ENCODE peak calls at places on chromosome 4, in four cellular contexts. O, K, V and E are unnamed samples.

GRCh38 chr4:112532267-112532666 is 16.3 kb upstream of the NEUROG2 start:
- DNase-seq in O (no peak), K (no peak), V (no peak), E (no peak)

GRCh38 chr4:25441519-25442117 is 64.6 kb downstream of the ANAPC4 start:
- DNase-seq in O (peak), K (peak), V (no peak), E (peak)

GRCh38 chr4:40357738-40358137 is 22.6 kb downstream of the CHRNA9 start:
- DNase-seq in O (no peak), K (no peak), V (no peak), E (no peak)

GRCh38 chr4:126558596-126558995 is 1074.2 kb upstream of the INTU start:
- DNase-seq in O (no peak), K (no peak), V (no peak), E (no peak)

GRCh38 chr4:114036864-114037263 is 57.4 kb upstream of the ARSJ start:
- DNase-seq in O (no peak), K (no peak), V (no peak), E (no peak)

GRCh38 chr4:82493721-82494425 is 63.5 kb downstream of the ENOPH1 start:
- DNase-seq in O (no peak), K (no peak), V (no peak), E (no peak)

GRCh38 chr4:15771419-15772058 is 6.6 kb upstream of the CD38 start:
- DNase-seq in O (no peak), K (no peak), V (no peak), E (no peak)

GRCh38 chr4:176185068-176185467 is 10.3 kb downstream of the SPATA4 start:
- DNase-seq in O (no peak), K (no peak), V (no peak), E (no peak)

GRCh38 chr4:1487761-1488160 is 81.5 kb upstream of the NKX1-1 start:
- DNase-seq in O (no peak), K (no peak), V (no peak), E (no peak)

GRCh38 chr4:99402765-99403164 is 32.4 kb downstream of the ADH7 start:
- DNase-seq in O (peak), K (no peak), V (no peak), E (no peak)

GRCh38 chr4:159281781-159282180 is 178.9 kb downstream of the RAPGEF2 start:
- DNase-seq in O (no peak), K (no peak), V (no peak), E (no peak)

GRCh38 chr4:89586864-89587263 is 250.1 kb downstream of the SNCA start:
- DNase-seq in O (no peak), K (no peak), V (no peak), E (no peak)

GRCh38 chr4:110270492-110271197 is 72.2 kb upstream of the ELOVL6 start:
- DNase-seq in O (no peak), K (no peak), V (no peak), E (no peak)

GRCh38 chr4:52956691-52957090 is 94.6 kb downstream of the RASL11B start:
- DNase-seq in O (no peak), K (no peak), V (no peak), E (no peak)

GRCh38 chr4:168569066-168569908 is 72.4 kb downstream of the PALLD start:
- DNase-seq in O (no peak), K (no peak), V (no peak), E (no peak)

GRCh38 chr4:5892321-5893012 is 419 bp downstream of the CRMP1 start:
- DNase-seq in O (no peak), K (no peak), V (no peak), E (peak)

GRCh38 chr4:15077969-15078368 is 75.7 kb downstream of the CPEB2 start:
- DNase-seq in O (no peak), K (no peak), V (no peak), E (no peak)

GRCh38 chr4:143357161-143357845 is 20.6 kb downstream of the GAB1 start:
- DNase-seq in O (no peak), K (no peak), V (no peak), E (no peak)

GRCh38 chr4:183636488-183636887 is 22.5 kb downstream of the RWDD4 start:
- DNase-seq in O (no peak), K (no peak), V (no peak), E (no peak)

GRCh38 chr4:119303587-119304305 is 18.2 kb downstream of the FABP2 start:
- DNase-seq in O (no peak), K (no peak), V (no peak), E (no peak)

GRCh38 chr4:9762823-9763475 is 18.5 kb upstream of the DRD5 start:
- DNase-seq in O (peak), K (peak), V (peak), E (peak)

GRCh38 chr4:38678078-38678477 is 14.1 kb downstream of the KLF3 start:
- DNase-seq in O (no peak), K (no peak), V (no peak), E (no peak)

GRCh38 chr4:6616087-6616995 is 24.1 kb upstream of the MRFAP1 start:
- DNase-seq in O (no peak), K (no peak), V (no peak), E (no peak)

DNA sequence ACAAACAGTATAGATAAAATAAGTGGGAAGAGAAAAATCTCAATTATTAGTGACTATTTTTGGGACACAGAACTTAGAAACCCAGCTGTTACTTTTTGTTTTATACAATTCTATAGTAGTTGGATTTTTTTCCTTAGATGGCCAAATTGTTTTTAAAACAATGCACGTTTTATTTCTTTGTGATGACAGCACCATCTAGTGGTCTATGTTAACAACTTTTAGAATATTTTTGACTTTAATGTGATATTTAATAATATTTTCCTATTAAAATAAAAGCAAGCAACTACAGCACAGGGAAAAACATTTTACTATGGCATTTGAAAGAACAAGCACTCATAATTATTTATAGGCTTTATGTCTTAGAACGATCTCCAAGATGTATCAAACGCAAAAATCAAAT is 5.6 kb upstream of the SMIM31 start:
- DNase-seq in O (no peak), K (no peak), V (no peak), E (no peak)
- TF ChIP-seq CTCF in O (peak), K (peak), V (peak), E (peak)

DNA sequence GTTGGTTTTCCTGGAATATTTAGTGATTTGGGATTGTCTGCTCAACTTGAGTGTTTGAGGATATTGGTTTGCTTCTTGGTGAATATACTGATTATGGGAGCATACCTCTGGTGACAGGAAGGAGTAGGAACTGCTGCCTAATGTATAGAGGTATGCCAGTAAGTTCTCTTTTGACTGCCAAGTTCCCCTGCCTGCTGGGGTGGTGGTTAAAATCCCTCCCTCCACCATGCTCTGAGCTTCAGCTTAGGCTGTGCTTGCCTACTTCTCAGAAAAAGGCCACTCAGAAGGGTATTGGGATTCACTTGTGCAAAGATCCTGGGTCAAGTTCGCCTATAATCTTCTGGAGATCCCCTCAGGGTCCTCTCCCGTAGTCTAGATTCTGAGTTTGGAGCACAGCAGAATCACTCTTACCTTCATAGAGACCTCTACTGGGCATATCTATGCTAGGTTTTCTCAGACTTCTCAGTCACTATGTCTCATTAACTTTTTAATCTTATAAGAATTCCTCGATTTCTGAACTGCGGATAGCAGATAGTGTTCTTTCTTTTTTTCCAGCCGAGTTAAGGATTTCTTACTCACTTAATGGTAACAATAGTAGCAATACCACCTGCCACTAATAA is 44.7 kb upstream of the DCK start:
- DNase-seq in O (no peak), K (no peak), V (no peak), E (no peak)
- TF ChIP-seq CTCF in O (peak), K (no peak), V (peak), E (no peak)

GRCh38 chr4:2797188-2797544 is 4.3 kb downstream of the SH3BP2 start:
- DNase-seq in O (no peak), K (no peak), V (no peak), E (no peak)

GRCh38 chr4:2799444-2799911 is 6.6 kb downstream of the SH3BP2 start:
- DNase-seq in O (no peak), K (no peak), V (no peak), E (peak)

GRCh38 chr4:2796261-2797187 is 3.6 kb downstream of the SH3BP2 start:
- DNase-seq in O (no peak), K (no peak), V (no peak), E (no peak)

GRCh38 chr4:2798399-2799301 is 5.8 kb downstream of the SH3BP2 start:
- DNase-seq in O (no peak), K (no peak), V (no peak), E (no peak)

DNA sequence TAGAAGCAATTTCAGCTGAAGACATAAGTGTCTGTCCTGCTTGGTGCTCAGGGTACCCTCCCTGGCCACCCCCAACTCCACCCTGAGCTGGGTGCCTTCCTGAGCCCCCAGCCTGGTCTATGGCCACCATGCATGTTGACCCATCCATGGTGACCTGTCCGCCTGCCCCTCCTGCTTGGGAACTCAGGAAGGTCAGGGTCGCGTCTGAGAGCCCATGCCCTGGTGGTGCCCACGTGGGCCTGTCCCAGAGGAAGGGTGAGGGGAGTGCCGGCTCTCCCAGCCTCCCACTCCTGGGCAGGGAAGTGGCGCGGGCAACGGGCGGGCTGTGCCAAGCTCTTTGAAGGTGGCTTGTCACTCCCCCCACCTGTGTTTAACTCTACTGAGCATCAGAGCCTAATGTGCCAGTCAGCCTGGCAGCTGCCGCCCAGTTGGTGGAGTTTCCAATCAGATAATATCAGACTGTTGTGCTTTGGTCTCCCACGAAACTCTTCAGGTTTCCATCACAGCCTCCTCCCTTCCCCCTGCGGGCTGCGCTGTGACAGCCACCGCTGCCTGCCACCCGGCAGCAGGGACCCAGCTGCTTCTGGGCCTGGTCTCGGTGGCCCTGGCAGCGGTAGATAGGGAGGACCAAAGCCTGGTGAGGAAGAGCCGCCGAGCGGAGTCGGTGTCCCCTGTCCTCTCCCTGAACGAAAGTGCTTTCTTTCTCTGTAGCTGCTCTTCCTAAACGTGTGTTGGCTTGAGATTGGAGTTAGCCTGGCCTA is 4.8 kb downstream of the SH3BP2 start:
- DNase-seq in O (no peak), K (no peak), V (no peak), E (no peak)
- TF ChIP-seq CTCF in O (no peak), K (no peak), V (no peak), E (no peak)

DNA sequence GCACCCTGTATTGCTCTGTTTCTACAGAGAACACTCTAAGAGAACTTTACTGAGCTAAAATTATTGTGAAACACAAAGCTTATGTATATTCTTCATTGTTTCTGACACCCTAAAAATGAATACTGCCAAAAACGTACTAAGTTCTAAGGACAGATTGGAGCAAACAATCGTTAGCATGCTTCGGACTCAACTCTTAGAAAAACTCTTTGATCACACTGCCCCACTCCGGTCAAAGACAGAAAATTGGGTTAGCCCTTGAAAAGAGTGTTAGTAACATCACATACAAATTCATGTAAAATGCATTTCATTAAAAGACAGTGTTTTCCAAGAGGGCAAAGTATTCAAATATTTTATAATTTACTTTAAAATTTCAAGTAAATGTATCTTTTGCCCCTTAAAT is 177.4 kb downstream of the DCHS2 start:
- DNase-seq in O (no peak), K (no peak), V (peak), E (no peak)
- TF ChIP-seq CTCF in O (peak), K (peak), V (no peak), E (no peak)

DNA sequence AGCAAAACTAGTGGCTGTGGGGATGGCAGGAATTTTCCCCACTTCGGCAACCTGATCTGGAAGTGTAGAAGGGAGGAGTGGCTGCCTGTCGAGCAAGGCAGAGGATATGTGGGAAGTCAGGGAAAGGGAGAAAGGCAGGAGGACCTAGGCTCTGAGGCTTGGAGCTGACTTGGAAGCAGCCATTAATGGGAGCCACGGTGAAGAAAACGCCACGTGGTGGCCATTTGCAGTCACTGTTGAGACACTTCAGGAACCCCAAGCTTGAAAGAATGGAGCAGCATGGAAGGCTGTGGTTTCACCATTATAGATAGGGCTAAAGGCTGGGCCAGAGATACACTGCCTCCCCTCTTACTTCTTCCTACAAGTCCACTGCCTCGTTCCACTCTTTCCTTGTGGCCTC is 41.8 kb upstream of the MAML3 start:
- DNase-seq in O (no peak), K (no peak), V (no peak), E (no peak)
- TF ChIP-seq CTCF in O (no peak), K (no peak), V (no peak), E (no peak)

DNA sequence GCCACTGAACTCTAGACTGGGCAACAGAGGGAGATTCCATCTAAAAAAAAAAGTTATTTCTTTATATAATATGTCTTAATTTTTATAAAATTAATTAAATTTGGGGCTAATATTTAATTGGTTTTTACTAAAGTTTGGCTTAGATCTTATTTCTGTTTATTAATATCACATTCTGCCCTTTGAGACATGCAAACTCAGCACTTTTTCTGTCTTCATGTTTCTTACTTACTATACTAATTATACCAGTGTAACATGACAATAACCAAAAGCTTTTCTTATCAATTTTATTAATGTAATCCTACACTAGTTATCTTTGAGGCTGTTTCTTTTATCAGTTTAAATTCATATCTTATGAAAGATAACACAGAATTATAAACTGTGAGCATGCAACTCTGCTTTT is 475.9 kb upstream of the GRID2 start:
- DNase-seq in O (no peak), K (no peak), V (no peak), E (no peak)
- TF ChIP-seq CTCF in O (no peak), K (no peak), V (no peak), E (no peak)

DNA sequence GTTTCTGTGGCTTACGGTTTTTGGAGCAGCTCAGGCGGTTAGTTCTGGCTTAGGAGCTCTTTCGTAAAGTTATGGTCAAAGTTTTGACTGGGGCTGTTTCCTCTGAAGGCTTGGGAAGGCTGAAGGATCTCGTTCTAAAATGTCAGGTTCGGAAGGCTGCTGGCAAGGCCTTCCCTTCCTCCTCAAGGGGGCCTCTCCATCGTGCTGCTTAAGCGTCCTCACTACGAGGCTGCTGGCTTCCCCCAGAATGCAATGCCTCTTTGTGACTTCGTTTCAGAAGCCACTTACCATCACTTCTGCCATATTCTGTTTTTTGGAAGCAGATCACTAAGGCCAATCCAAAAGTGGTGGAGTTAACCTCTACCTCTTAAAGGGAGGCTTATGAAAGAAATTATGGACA is 1196.4 kb upstream of the TENM3 start:
- DNase-seq in O (peak), K (no peak), V (no peak), E (no peak)
- TF ChIP-seq CTCF in O (peak), K (no peak), V (no peak), E (no peak)

GRCh38 chr4:3765271-3766206 is 646 bp upstream of the ADRA2C start:
- DNase-seq in O (peak), K (peak), V (no peak), E (peak)
- TF ChIP-seq CTCF in O (peak), K (peak), V (peak), E (no peak)

DNA sequence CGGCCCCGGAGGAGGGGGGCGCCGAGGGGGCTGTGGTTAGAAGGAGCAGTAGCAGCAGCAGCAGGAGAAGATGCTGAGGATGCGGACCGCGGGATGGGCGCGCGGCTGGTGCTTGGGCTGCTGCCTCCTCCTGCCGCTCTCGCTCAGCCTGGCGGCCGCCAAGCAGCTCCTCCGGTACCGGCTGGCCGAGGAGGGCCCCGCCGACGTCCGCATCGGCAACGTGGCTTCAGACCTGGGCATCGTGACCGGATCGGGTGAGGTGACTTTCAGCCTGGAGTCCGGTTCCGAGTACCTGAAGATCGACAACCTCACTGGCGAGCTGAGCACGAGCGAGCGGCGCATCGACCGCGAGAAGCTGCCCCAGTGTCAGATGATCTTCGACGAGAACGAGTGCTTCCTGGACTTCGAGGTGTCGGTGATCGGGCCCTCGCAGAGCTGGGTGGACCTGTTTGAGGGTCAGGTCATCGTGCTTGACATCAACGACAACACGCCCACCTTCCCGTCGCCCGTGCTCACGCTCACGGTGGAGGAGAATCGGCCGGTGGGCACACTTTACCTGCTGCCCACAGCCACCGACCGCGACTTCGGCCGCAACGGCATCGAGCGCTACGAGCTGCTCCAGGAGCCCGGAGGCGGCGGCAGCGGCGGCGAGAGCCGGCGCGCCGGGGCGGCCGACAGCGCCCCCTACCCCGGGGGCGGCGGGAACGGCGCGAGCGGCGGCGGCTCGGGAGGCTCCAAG is 1.4 kb downstream of the PCDH7 start:
- DNase-seq in O (peak), K (peak), V (no peak), E (peak)
- TF ChIP-seq CTCF in O (peak), K (peak), V (peak), E (no peak)